ENCODE peak calls at places on chromosomes 5 and 9, in five cellular contexts. One of them, this sample, is unnamed.

GRCh38 chr5:95870105-95870672 is 47.7 kb upstream of the GLRX start:
- DNase-seq in stimulated activated naive CD8-positive, alpha-beta T cell treated with anti-CD3 and anti-CD28 coated beads, Interleukin-15, Interleukin-2, amounts not matched to agents 100 U/mL and 50 U/mL, for 24 hours: peak; percentile 55
- DNase-seq in retina: no peak
- DNase-seq in stimulated activated CD8-positive, alpha-beta memory T cell treated with anti-CD3 and anti-CD28 coated beads, Interleukin-2, amount 100 ng/mL, for 1 hour: no peak
- DNase-seq in NCI-H1417: no peak
- DNase-seq in this sample: no peak

GRCh38 chr5:137395011-137395755 is 103.9 kb downstream of the SPOCK1 start:
- DNase-seq in retina: no peak
- DNase-seq in stimulated activated CD8-positive, alpha-beta memory T cell treated with anti-CD3 and anti-CD28 coated beads, Interleukin-2, amount 100 ng/mL, for 1 hour: no peak
- DNase-seq in stimulated activated naive CD8-positive, alpha-beta T cell treated with anti-CD3 and anti-CD28 coated beads, Interleukin-15, Interleukin-2, amounts not matched to agents 100 U/mL and 50 U/mL, for 24 hours: no peak
- DNase-seq in NCI-H1417: no peak
- DNase-seq in this sample: no peak

GRCh38 chr5:74424162-74424868 is 216.2 kb downstream of the ENC1 start:
- DNase-seq in retina: no peak
- DNase-seq in stimulated activated naive CD8-positive, alpha-beta T cell treated with anti-CD3 and anti-CD28 coated beads, Interleukin-15, Interleukin-2, amounts not matched to agents 100 U/mL and 50 U/mL, for 24 hours: no peak
- DNase-seq in stimulated activated CD8-positive, alpha-beta memory T cell treated with anti-CD3 and anti-CD28 coated beads, Interleukin-2, amount 100 ng/mL, for 1 hour: no peak
- DNase-seq in NCI-H1417: no peak
- DNase-seq in this sample: no peak

GRCh38 chr5:179131886-179132585 is 71.9 kb downstream of the ZNF354C start:
- DNase-seq in NCI-H1417: no peak
- DNase-seq in retina: no peak
- DNase-seq in stimulated activated CD8-positive, alpha-beta memory T cell treated with anti-CD3 and anti-CD28 coated beads, Interleukin-2, amount 100 ng/mL, for 1 hour: no peak
- DNase-seq in stimulated activated naive CD8-positive, alpha-beta T cell treated with anti-CD3 and anti-CD28 coated beads, Interleukin-15, Interleukin-2, amounts not matched to agents 100 U/mL and 50 U/mL, for 24 hours: no peak
- DNase-seq in this sample: no peak

GRCh38 chr5:6714221-6715041 is 1.2 kb downstream of the TENT4A start:
- DNase-seq in stimulated activated CD8-positive, alpha-beta memory T cell treated with anti-CD3 and anti-CD28 coated beads, Interleukin-2, amount 100 ng/mL, for 1 hour: no peak
- DNase-seq in retina: no peak
- DNase-seq in NCI-H1417: peak; percentile 27
- DNase-seq in stimulated activated naive CD8-positive, alpha-beta T cell treated with anti-CD3 and anti-CD28 coated beads, Interleukin-15, Interleukin-2, amounts not matched to agents 100 U/mL and 50 U/mL, for 24 hours: peak; percentile 42
- DNase-seq in this sample: no peak

GRCh38 chr9:93094294-93095204 is 1.5 kb upstream of the CARD19 start:
- DNase-seq in NCI-H1417: no peak
- DNase-seq in stimulated activated CD8-positive, alpha-beta memory T cell treated with anti-CD3 and anti-CD28 coated beads, Interleukin-2, amount 100 ng/mL, for 1 hour: no peak
- DNase-seq in retina: peak; percentile 31
- DNase-seq in stimulated activated naive CD8-positive, alpha-beta T cell treated with anti-CD3 and anti-CD28 coated beads, Interleukin-15, Interleukin-2, amounts not matched to agents 100 U/mL and 50 U/mL, for 24 hours: peak; percentile 46
- DNase-seq in this sample: no peak

GRCh38 chr9:123637596-123637939 is 281.6 kb downstream of the CRB2 start:
- DNase-seq in NCI-H1417: no peak
- DNase-seq in stimulated activated naive CD8-positive, alpha-beta T cell treated with anti-CD3 and anti-CD28 coated beads, Interleukin-15, Interleukin-2, amounts not matched to agents 100 U/mL and 50 U/mL, for 24 hours: no peak
- DNase-seq in stimulated activated CD8-positive, alpha-beta memory T cell treated with anti-CD3 and anti-CD28 coated beads, Interleukin-2, amount 100 ng/mL, for 1 hour: no peak
- DNase-seq in retina: no peak
- DNase-seq in this sample: no peak

GRCh38 chr9:35852876-35853865 is 17.0 kb downstream of the OR13J1 start:
- DNase-seq in stimulated activated CD8-positive, alpha-beta memory T cell treated with anti-CD3 and anti-CD28 coated beads, Interleukin-2, amount 100 ng/mL, for 1 hour: no peak
- DNase-seq in retina: no peak
- DNase-seq in stimulated activated naive CD8-positive, alpha-beta T cell treated with anti-CD3 and anti-CD28 coated beads, Interleukin-15, Interleukin-2, amounts not matched to agents 100 U/mL and 50 U/mL, for 24 hours: no peak
- DNase-seq in NCI-H1417: no peak
- DNase-seq in this sample: no peak

GRCh38 chr5:169336234-169336633 is 35.3 kb upstream of the SLIT3 start:
- DNase-seq in stimulated activated CD8-positive, alpha-beta memory T cell treated with anti-CD3 and anti-CD28 coated beads, Interleukin-2, amount 100 ng/mL, for 1 hour: no peak
- DNase-seq in retina: peak; percentile 12
- DNase-seq in NCI-H1417: no peak
- DNase-seq in stimulated activated naive CD8-positive, alpha-beta T cell treated with anti-CD3 and anti-CD28 coated beads, Interleukin-15, Interleukin-2, amounts not matched to agents 100 U/mL and 50 U/mL, for 24 hours: no peak
- DNase-seq in this sample: no peak

GRCh38 chr9:125852386-125852785 is 105.2 kb downstream of the PBX3 start:
- DNase-seq in stimulated activated CD8-positive, alpha-beta memory T cell treated with anti-CD3 and anti-CD28 coated beads, Interleukin-2, amount 100 ng/mL, for 1 hour: no peak
- DNase-seq in stimulated activated naive CD8-positive, alpha-beta T cell treated with anti-CD3 and anti-CD28 coated beads, Interleukin-15, Interleukin-2, amounts not matched to agents 100 U/mL and 50 U/mL, for 24 hours: no peak
- DNase-seq in NCI-H1417: no peak
- DNase-seq in retina: no peak
- DNase-seq in this sample: no peak

GRCh38 chr5:89735108-89735507 is 674.4 kb downstream of the CETN3 start:
- DNase-seq in stimulated activated CD8-positive, alpha-beta memory T cell treated with anti-CD3 and anti-CD28 coated beads, Interleukin-2, amount 100 ng/mL, for 1 hour: no peak
- DNase-seq in retina: no peak
- DNase-seq in NCI-H1417: no peak
- DNase-seq in stimulated activated naive CD8-positive, alpha-beta T cell treated with anti-CD3 and anti-CD28 coated beads, Interleukin-15, Interleukin-2, amounts not matched to agents 100 U/mL and 50 U/mL, for 24 hours: no peak
- DNase-seq in this sample: no peak

GRCh38 chr5:68251804-68252648 is 36.5 kb downstream of the PIK3R1 start:
- DNase-seq in stimulated activated naive CD8-positive, alpha-beta T cell treated with anti-CD3 and anti-CD28 coated beads, Interleukin-15, Interleukin-2, amounts not matched to agents 100 U/mL and 50 U/mL, for 24 hours: no peak
- DNase-seq in NCI-H1417: no peak
- DNase-seq in stimulated activated CD8-positive, alpha-beta memory T cell treated with anti-CD3 and anti-CD28 coated beads, Interleukin-2, amount 100 ng/mL, for 1 hour: no peak
- DNase-seq in retina: no peak
- DNase-seq in this sample: no peak

GRCh38 chr9:123678878-123679329 is 251.0 kb downstream of the DENND1A start:
- DNase-seq in stimulated activated naive CD8-positive, alpha-beta T cell treated with anti-CD3 and anti-CD28 coated beads, Interleukin-15, Interleukin-2, amounts not matched to agents 100 U/mL and 50 U/mL, for 24 hours: no peak
- DNase-seq in stimulated activated CD8-positive, alpha-beta memory T cell treated with anti-CD3 and anti-CD28 coated beads, Interleukin-2, amount 100 ng/mL, for 1 hour: no peak
- DNase-seq in NCI-H1417: no peak
- DNase-seq in retina: no peak
- DNase-seq in this sample: no peak

GRCh38 chr5:102711525-102712240 is 43.4 kb upstream of the PAM start:
- DNase-seq in retina: no peak
- DNase-seq in NCI-H1417: peak; percentile 26
- DNase-seq in stimulated activated CD8-positive, alpha-beta memory T cell treated with anti-CD3 and anti-CD28 coated beads, Interleukin-2, amount 100 ng/mL, for 1 hour: no peak
- DNase-seq in stimulated activated naive CD8-positive, alpha-beta T cell treated with anti-CD3 and anti-CD28 coated beads, Interleukin-15, Interleukin-2, amounts not matched to agents 100 U/mL and 50 U/mL, for 24 hours: no peak
- DNase-seq in this sample: no peak